ENCODE peak calls at places on chromosomes 1 and 21, in ten cellular contexts. G, M, U, D, F, L, A, O, V and N are unnamed samples.

GRCh38 chr1:206725053-206725963 is 40.6 kb downstream of the MAPKAPK2 start:
- DNase-seq in G (no peak), M (peak; percentile 67), U (peak; percentile 43), D (peak; percentile 71), F (peak; percentile 61), L (no peak), A (peak; percentile 90), O (peak; percentile 71), V (no peak), N (no peak)

GRCh38 chr1:22958556-22958955 is 14.1 kb downstream of the LACTBL1 start:
- DNase-seq in G (no peak), M (no peak), U (no peak), D (no peak), F (no peak), L (no peak), A (peak; percentile 29), O (no peak), V (no peak), N (no peak)

GRCh38 chr1:153791856-153792253 is 16.6 kb downstream of the SLC27A3 start:
- DNase-seq in G (no peak), M (no peak), U (no peak), D (no peak), F (no peak), L (no peak), A (no peak), O (peak; percentile 49), V (peak; percentile 61), N (no peak)

GRCh38 chr21:44834231-44834950 is 16.5 kb upstream of the SUMO3 start:
- DNase-seq in G (no peak), M (no peak), U (no peak), D (no peak), F (no peak), L (no peak), A (peak; percentile 26), O (no peak), V (no peak), N (no peak)

GRCh38 chr1:178606839-178607238 is 93.9 kb downstream of the TEX35 start:
- DNase-seq in G (no peak), M (no peak), U (no peak), D (no peak), F (no peak), L (no peak), A (no peak), O (no peak), V (no peak), N (no peak)

GRCh38 chr1:27968692-27969091 is 8.9 kb downstream of the XKR8 start:
- DNase-seq in G (no peak), M (no peak), U (no peak), D (no peak), F (no peak), L (no peak), A (no peak), O (peak; percentile 23), V (no peak), N (peak; percentile 44)

GRCh38 chr1:151990058-151990855 is 3.4 kb downstream of the S100A10 start:
- DNase-seq in G (no peak), M (no peak), U (no peak), D (no peak), F (no peak), L (no peak), A (no peak), O (no peak), V (no peak), N (no peak)

GRCh38 chr1:177780096-177780700 is 189.7 kb downstream of the SEC16B start:
- DNase-seq in G (no peak), M (peak; percentile 10), U (no peak), D (peak; percentile 47), F (no peak), L (peak; percentile 60), A (peak; percentile 58), O (no peak), V (no peak), N (peak; percentile 15)

GRCh38 chr1:233523047-233523446 is 90.9 kb upstream of the KCNK1 start:
- DNase-seq in G (no peak), M (no peak), U (no peak), D (no peak), F (no peak), L (peak; percentile 47), A (no peak), O (no peak), V (no peak), N (no peak)

GRCh38 chr1:209072481-209072880 is 511.0 kb upstream of the CAMK1G start:
- DNase-seq in G (no peak), M (no peak), U (no peak), D (no peak), F (no peak), L (no peak), A (no peak), O (no peak), V (no peak), N (no peak)

GRCh38 chr1:181097242-181097641 is 8.7 kb downstream of the IER5 start:
- DNase-seq in G (no peak), M (no peak), U (no peak), D (no peak), F (no peak), L (no peak), A (no peak), O (no peak), V (no peak), N (no peak)

GRCh38 chr21:42081138-42081537 is 10.0 kb downstream of the UMODL1 start:
- DNase-seq in G (no peak), M (no peak), U (no peak), D (no peak), F (no peak), L (peak; percentile 36), A (no peak), O (no peak), V (peak; percentile 58), N (no peak)

GRCh38 chr1:165841582-165842362 is 14.4 kb downstream of the UCK2 start:
- DNase-seq in G (no peak), M (no peak), U (no peak), D (no peak), F (no peak), L (no peak), A (peak; percentile 39), O (no peak), V (no peak), N (no peak)

GRCh38 chr1:12457771-12458170 is 160.2 kb downstream of the DHRS3 start:
- DNase-seq in G (no peak), M (no peak), U (no peak), D (no peak), F (peak; percentile 44), L (no peak), A (no peak), O (no peak), V (no peak), N (no peak)

GRCh38 chr1:234933475-234933874 is 195.2 kb downstream of the TOMM20 start:
- DNase-seq in G (no peak), M (no peak), U (no peak), D (no peak), F (no peak), L (no peak), A (no peak), O (peak; percentile 34), V (no peak), N (peak; percentile 32)

GRCh38 chr1:54314691-54315455 is 91.3 kb downstream of the SSBP3 start:
- DNase-seq in G (no peak), M (no peak), U (no peak), D (no peak), F (peak; percentile 78), L (no peak), A (no peak), O (no peak), V (no peak), N (no peak)

GRCh38 chr1:212460376-212460775 is 27.7 kb downstream of the NENF start:
- DNase-seq in G (no peak), M (no peak), U (no peak), D (no peak), F (no peak), L (no peak), A (no peak), O (no peak), V (no peak), N (no peak)

GRCh38 chr1:175132456-175132855 is 60.1 kb downstream of the KIAA0040 start:
- DNase-seq in G (no peak), M (no peak), U (no peak), D (no peak), F (no peak), L (no peak), A (peak; percentile 26), O (no peak), V (no peak), N (no peak)

GRCh38 chr1:110211503-110212164 is 1.5 kb downstream of the KCNC4 start:
- DNase-seq in G (no peak), M (no peak), U (peak; percentile 22), D (no peak), F (no peak), L (no peak), A (no peak), O (peak; percentile 48), V (no peak), N (no peak)

GRCh38 chr1:150995896-150996295 is 10.8 kb downstream of the MINDY1 start:
- DNase-seq in G (peak; percentile 38), M (peak; percentile 45), U (peak; percentile 13), D (no peak), F (peak; percentile 36), L (peak; percentile 49), A (peak; percentile 86), O (no peak), V (no peak), N (no peak)

GRCh38 chr1:116833655-116834054 is 76.1 kb upstream of the PTGFRN start:
- DNase-seq in G (no peak), M (no peak), U (no peak), D (no peak), F (no peak), L (no peak), A (no peak), O (no peak), V (no peak), N (no peak)

GRCh38 chr1:234154320-234155251 is 218.7 kb upstream of the COA6 start:
- DNase-seq in G (peak; percentile 28), M (peak; percentile 44), U (no peak), D (peak; percentile 73), F (peak; percentile 23), L (peak; percentile 58), A (peak; percentile 65), O (peak; percentile 6), V (no peak), N (peak; percentile 50)

GRCh38 chr1:37797750-37798345 is 4.2 kb downstream of the MANEAL start:
- DNase-seq in G (no peak), M (no peak), U (no peak), D (no peak), F (no peak), L (no peak), A (no peak), O (no peak), V (no peak), N (no peak)

GRCh38 chr1:89945852-89946476 is 48.9 kb upstream of the ZNF326 start:
- DNase-seq in G (no peak), M (no peak), U (no peak), D (no peak), F (no peak), L (no peak), A (no peak), O (no peak), V (no peak), N (no peak)

GRCh38 chr1:62727656-62728396 is 39.6 kb upstream of the DOCK7 start:
- DNase-seq in G (no peak), M (no peak), U (no peak), D (no peak), F (no peak), L (no peak), A (peak; percentile 53), O (no peak), V (no peak), N (no peak)

GRCh38 chr1:114081145-114082046 is 72.3 kb downstream of the SYT6 start:
- DNase-seq in G (no peak), M (no peak), U (no peak), D (no peak), F (peak; percentile 27), L (peak; percentile 51), A (peak; percentile 63), O (no peak), V (no peak), N (no peak)

GRCh38 chr1:201475915-201476669 is 7.1 kb upstream of the PHLDA3 start:
- DNase-seq in G (no peak), M (no peak), U (no peak), D (no peak), F (no peak), L (no peak), A (no peak), O (no peak), V (peak; percentile 29), N (no peak)

GRCh38 chr1:66788231-66788939 is 12.7 kb downstream of the INSL5 start:
- DNase-seq in G (no peak), M (no peak), U (no peak), D (no peak), F (no peak), L (no peak), A (no peak), O (peak; percentile 61), V (no peak), N (no peak)